ENCODE peak calls at places on chromosomes 1 and 21, in six cellular contexts. S, C, A, Z, F and Q are unnamed samples.

GRCh38 chr1:226702318-226702956 is 36.6 kb downstream of the ITPKB start:
- DNase-seq in S (peak), F (peak), Z (no peak), C (no peak), A (peak), Q (peak)

GRCh38 chr1:224333309-224333926 is 3.4 kb upstream of the NVL start:
- DNase-seq in F (peak), S (peak), Z (peak), C (no peak), A (peak), Q (peak)

GRCh38 chr1:42730988-42731387 is 9.0 kb downstream of the CLDN19 start:
- DNase-seq in Z (no peak), S (no peak), C (peak), A (peak), F (peak), Q (peak)

GRCh38 chr1:100077525-100077924 is 55.2 kb downstream of the SASS6 start:
- DNase-seq in S (no peak), A (no peak), C (peak), F (no peak), Z (peak), Q (peak)

GRCh38 chr1:195954848-195955247 is 653.4 kb downstream of the KCNT2 start:
- DNase-seq in S (no peak), Z (no peak), F (no peak), C (no peak), A (no peak), Q (no peak)

GRCh38 chr1:109239580-109240068 is 9.7 kb upstream of the CELSR2 start:
- DNase-seq in A (peak), S (peak), Z (no peak), C (no peak), F (peak), Q (peak)

GRCh38 chr21:45640888-45641479 is 2.5 kb upstream of the PCBP3 start:
- DNase-seq in C (no peak), S (no peak), A (no peak), F (peak), Z (no peak), Q (peak)

GRCh38 chr1:212482352-212483153 is 49.8 kb downstream of the NENF start:
- DNase-seq in A (no peak), F (peak), S (no peak), Z (no peak), C (no peak), Q (peak)

GRCh38 chr1:184527402-184527801 is 140.6 kb downstream of the C1orf21 start:
- DNase-seq in S (no peak), A (no peak), Z (no peak), F (no peak), C (no peak), Q (no peak)

GRCh38 chr1:61141288-61142044 is 59.1 kb downstream of the NFIA start:
- DNase-seq in A (peak), F (peak), Z (no peak), C (no peak), S (no peak), Q (peak)

GRCh38 chr21:41764558-41765392 is 2.1 kb downstream of the RIPK4 start:
- DNase-seq in F (peak), C (no peak), A (peak), Z (no peak), S (peak), Q (no peak)

GRCh38 chr1:71706030-71706671 is 576.2 kb downstream of the NEGR1 start:
- DNase-seq in Z (no peak), A (no peak), F (no peak), S (no peak), C (no peak), Q (no peak)

GRCh38 chr1:56547977-56548376 is 31.4 kb downstream of the PLPP3 start:
- DNase-seq in S (peak), A (peak), Z (no peak), C (no peak), F (peak), Q (no peak)

GRCh38 chr1:69513621-69514020 is 54.1 kb upstream of the LRRC7 start:
- DNase-seq in F (peak), C (no peak), S (no peak), A (peak), Z (no peak), Q (peak)

GRCh38 chr1:225529726-225530125 is 101.9 kb upstream of the LBR start:
- DNase-seq in Z (no peak), F (no peak), A (no peak), S (no peak), C (no peak), Q (no peak)

GRCh38 chr1:58515794-58516401 is 30.6 kb downstream of the OMA1 start:
- DNase-seq in Z (peak), F (peak), S (peak), C (no peak), A (peak), Q (peak)

GRCh38 chr1:76901158-76901767 is 34.0 kb downstream of the ST6GALNAC5 start:
- DNase-seq in C (no peak), Z (peak), A (peak), F (peak), S (peak), Q (peak)

GRCh38 chr21:35050348-35051286 is 1.5 kb upstream of the RUNX1 start:
- DNase-seq in A (no peak), S (no peak), C (no peak), Z (peak), F (peak), Q (no peak)

GRCh38 chr1:234199476-234200127 is 173.7 kb upstream of the COA6 start:
- DNase-seq in F (peak), A (peak), Z (no peak), S (no peak), C (no peak), Q (peak)

GRCh38 chr21:35840197-35840799 is 220.0 kb downstream of the SETD4 start:
- DNase-seq in Z (no peak), S (peak), A (peak), F (peak), C (no peak), Q (peak)

GRCh38 chr1:21909787-21910503 is 27.2 kb downstream of the HSPG2 start:
- DNase-seq in C (peak), S (no peak), Z (peak), F (no peak), A (peak), Q (peak)

GRCh38 chr1:201636065-201636464 is 97.1 kb downstream of the NAV1 start:
- DNase-seq in S (no peak), F (no peak), C (no peak), A (no peak), Z (no peak), Q (no peak)

GRCh38 chr1:244210884-244211558 is 159.9 kb downstream of the ZBTB18 start:
- DNase-seq in F (peak), A (no peak), S (peak), C (no peak), Z (no peak), Q (peak)

GRCh38 chr1:82565146-82565545 is 764.4 kb downstream of the ADGRL2 start:
- DNase-seq in A (peak), S (peak), F (peak), Z (no peak), C (no peak), Q (peak)
- TF ChIP-seq CTCF in A (peak), S (no peak), F (no peak), Z (no peak), C (no peak), Q (peak)

DNA sequence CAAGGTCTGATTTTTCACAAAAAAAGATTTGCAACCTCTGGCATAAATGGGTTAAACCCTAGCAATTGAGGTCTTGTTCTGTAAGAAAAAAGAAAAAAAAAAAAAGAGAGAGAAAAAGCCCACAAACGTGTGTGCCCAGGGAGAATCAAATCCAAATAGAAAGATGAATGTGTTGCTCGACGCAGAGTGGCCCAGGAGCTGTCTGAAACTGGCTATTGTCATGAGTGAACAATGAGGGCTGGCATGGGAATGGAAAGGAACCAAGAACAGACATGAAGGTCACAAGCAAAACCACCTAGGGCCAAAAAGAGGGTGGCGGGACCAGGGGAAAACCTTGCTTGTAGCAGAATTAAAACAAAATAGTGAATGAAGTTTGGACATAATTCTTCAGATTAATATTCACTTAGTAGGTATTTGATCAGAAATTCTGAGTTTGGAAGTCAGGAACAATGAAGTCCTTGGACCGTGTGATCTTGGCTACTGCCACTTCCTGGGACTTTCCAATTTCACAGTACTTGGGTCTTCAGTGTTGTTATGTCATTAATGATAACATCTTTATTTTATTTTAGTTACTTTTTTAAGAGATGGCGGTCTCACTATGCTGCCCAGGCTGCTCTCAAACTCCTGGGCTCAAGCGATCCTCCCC is 3.1 kb downstream of the ENO1 start:
- DNase-seq in Z (no peak), S (no peak), A (no peak), F (no peak), C (no peak), Q (peak)
- H3K4me3 ChIP-seq in Z (peak), S (no peak), A (no peak), F (peak), C (no peak), Q (peak)

DNA sequence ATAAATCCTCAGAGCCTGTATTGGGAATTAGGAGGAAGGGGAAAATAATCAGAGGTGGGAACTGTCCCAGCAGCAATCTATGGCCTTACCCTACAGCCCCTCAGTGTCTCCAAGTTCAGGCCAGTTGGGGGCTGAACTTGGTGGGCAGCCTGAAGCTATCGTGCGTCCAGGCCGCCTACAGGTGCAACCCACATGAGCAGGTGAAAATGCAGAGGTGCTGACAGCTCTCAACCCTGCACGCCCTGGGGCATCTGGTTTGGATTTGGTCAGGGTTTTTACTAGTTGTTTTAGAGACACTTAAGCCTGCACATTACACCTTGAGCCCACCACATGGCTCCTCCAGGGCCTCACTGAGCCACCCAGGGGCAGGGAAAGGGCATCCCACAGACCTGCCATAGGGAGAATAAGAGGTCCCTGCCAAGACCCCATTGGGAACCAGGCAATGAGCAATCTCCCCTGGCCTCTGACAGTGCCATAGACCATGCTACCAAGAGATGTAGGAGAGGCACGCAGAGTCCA is 209.5 kb downstream of the FOXD2 start:
- DNase-seq in S (no peak), Z (no peak), A (no peak), C (no peak), F (no peak), Q (no peak)
- TF ChIP-seq CTCF in S (no peak), Z (no peak), A (no peak), C (no peak), F (no peak), Q (no peak)

GRCh38 chr1:27100797-27101491 is 54.0 kb downstream of the SLC9A1 start:
- DNase-seq in A (no peak), C (peak), S (no peak), Z (no peak), F (no peak), Q (no peak)

GRCh38 chr1:27099154-27099903 is 55.6 kb downstream of the SLC9A1 start:
- DNase-seq in F (peak), C (peak), A (peak), S (peak), Z (peak), Q (peak)

GRCh38 chr1:27099904-27100796 is 54.8 kb downstream of the SLC9A1 start:
- DNase-seq in F (no peak), C (peak), S (peak), Z (no peak), A (peak), Q (peak)

GRCh38 chr1:27097484-27097917 is 57.4 kb downstream of the SLC9A1 start:
- DNase-seq in A (peak), F (peak), C (peak), S (peak), Z (peak), Q (peak)

GRCh38 chr1:27098447-27099153 is 56.3 kb downstream of the SLC9A1 start:
- DNase-seq in C (peak), S (no peak), Z (no peak), F (no peak), A (peak), Q (no peak)
- H3K4me3 ChIP-seq in C (no peak), S (no peak), Z (no peak), F (no peak), A (no peak), Q (no peak)